ENCODE peak calls at places on chromosome 17, in six cellular contexts. One of them, this sample, is unnamed.

GRCh38 chr17:61701978-61702377 is 111.0 kb upstream of the NACA2 start:
- DNase-seq in fibroblast of lung: no peak
- DNase-seq in hepatocyte: no peak
- DNase-seq in right atrium auricular region: no peak
- DNase-seq in heart left ventricle: no peak
- DNase-seq in Peyer's patch: no peak
- DNase-seq in this sample: no peak

GRCh38 chr17:44900894-44901293 is 1.6 kb upstream of the EFTUD2 start:
- DNase-seq in fibroblast of lung: peak
- DNase-seq in hepatocyte: peak
- DNase-seq in right atrium auricular region: no peak
- DNase-seq in heart left ventricle: no peak
- DNase-seq in Peyer's patch: no peak
- DNase-seq in this sample: no peak

GRCh38 chr17:69828087-69828486 is 246.9 kb upstream of the KCNJ16 start:
- DNase-seq in fibroblast of lung: peak
- DNase-seq in hepatocyte: no peak
- DNase-seq in right atrium auricular region: no peak
- DNase-seq in heart left ventricle: peak
- DNase-seq in Peyer's patch: no peak
- DNase-seq in this sample: no peak

GRCh38 chr17:68457168-68457538 is at the start of gene WIPI1:
- DNase-seq in fibroblast of lung: no peak
- DNase-seq in hepatocyte: no peak
- DNase-seq in right atrium auricular region: no peak
- DNase-seq in heart left ventricle: no peak
- DNase-seq in Peyer's patch: no peak
- DNase-seq in this sample: peak

GRCh38 chr17:33125552-33125950 is 133.9 kb downstream of the SPACA3 start:
- DNase-seq in fibroblast of lung: no peak
- DNase-seq in hepatocyte: no peak
- DNase-seq in right atrium auricular region: no peak
- DNase-seq in heart left ventricle: no peak
- DNase-seq in Peyer's patch: no peak
- DNase-seq in this sample: no peak

GRCh38 chr17:3732171-3732570 is 8.5 kb downstream of the HASPIN start:
- DNase-seq in fibroblast of lung: peak
- DNase-seq in hepatocyte: no peak
- DNase-seq in right atrium auricular region: no peak
- DNase-seq in heart left ventricle: peak
- DNase-seq in Peyer's patch: peak
- DNase-seq in this sample: no peak

GRCh38 chr17:46120078-46120477 is 73.2 kb downstream of the KANSL1 start:
- DNase-seq in fibroblast of lung: no peak
- DNase-seq in hepatocyte: no peak
- DNase-seq in right atrium auricular region: no peak
- DNase-seq in heart left ventricle: no peak
- DNase-seq in Peyer's patch: no peak
- DNase-seq in this sample: no peak

GRCh38 chr17:16872836-16873653 is 98.9 kb downstream of the TNFRSF13B start:
- DNase-seq in fibroblast of lung: no peak
- DNase-seq in hepatocyte: peak
- DNase-seq in right atrium auricular region: no peak
- DNase-seq in heart left ventricle: no peak
- DNase-seq in Peyer's patch: no peak
- DNase-seq in this sample: no peak

GRCh38 chr17:16980813-16981731 is 9.2 kb upstream of the TNFRSF13B start:
- DNase-seq in fibroblast of lung: no peak
- DNase-seq in hepatocyte: no peak
- DNase-seq in right atrium auricular region: peak
- DNase-seq in heart left ventricle: no peak
- DNase-seq in Peyer's patch: peak
- DNase-seq in this sample: no peak

GRCh38 chr17:81681672-81682071 is 1.9 kb downstream of the ARL16 start:
- DNase-seq in fibroblast of lung: no peak
- DNase-seq in hepatocyte: no peak
- DNase-seq in right atrium auricular region: no peak
- DNase-seq in heart left ventricle: no peak
- DNase-seq in Peyer's patch: no peak
- DNase-seq in this sample: no peak

GRCh38 chr17:10631048-10631700 is 25.9 kb downstream of the MYH3 start:
- DNase-seq in fibroblast of lung: peak
- DNase-seq in hepatocyte: peak
- DNase-seq in right atrium auricular region: no peak
- DNase-seq in heart left ventricle: no peak
- DNase-seq in Peyer's patch: no peak
- DNase-seq in this sample: no peak

GRCh38 chr17:35892091-35892637 is 12.0 kb upstream of the CCL5 start:
- DNase-seq in fibroblast of lung: no peak
- DNase-seq in hepatocyte: no peak
- DNase-seq in right atrium auricular region: no peak
- DNase-seq in heart left ventricle: no peak
- DNase-seq in Peyer's patch: no peak
- DNase-seq in this sample: no peak

GRCh38 chr17:80884811-80885210 is 106.8 kb upstream of the CHMP6 start:
- DNase-seq in fibroblast of lung: no peak
- DNase-seq in hepatocyte: no peak
- DNase-seq in right atrium auricular region: no peak
- DNase-seq in heart left ventricle: peak
- DNase-seq in Peyer's patch: no peak
- DNase-seq in this sample: no peak

GRCh38 chr17:14838567-14838966 is 426.6 kb downstream of the PMP22 start:
- DNase-seq in fibroblast of lung: no peak
- DNase-seq in hepatocyte: no peak
- DNase-seq in right atrium auricular region: no peak
- DNase-seq in heart left ventricle: no peak
- DNase-seq in Peyer's patch: no peak
- DNase-seq in this sample: no peak

GRCh38 chr17:58121925-58122324 is 26.3 kb upstream of the OR4D1 start:
- DNase-seq in fibroblast of lung: peak
- DNase-seq in hepatocyte: peak
- DNase-seq in right atrium auricular region: no peak
- DNase-seq in heart left ventricle: no peak
- DNase-seq in Peyer's patch: no peak
- DNase-seq in this sample: no peak

GRCh38 chr17:31488264-31488981 is 96.9 kb downstream of the RAB11FIP4 start:
- DNase-seq in fibroblast of lung: no peak
- DNase-seq in hepatocyte: peak
- DNase-seq in right atrium auricular region: no peak
- DNase-seq in heart left ventricle: peak
- DNase-seq in Peyer's patch: peak
- DNase-seq in this sample: no peak

GRCh38 chr17:77499699-77500435 is 359.1 kb downstream of the SEC14L1 start:
- DNase-seq in fibroblast of lung: no peak
- DNase-seq in hepatocyte: peak
- DNase-seq in right atrium auricular region: no peak
- DNase-seq in heart left ventricle: peak
- DNase-seq in Peyer's patch: no peak
- DNase-seq in this sample: no peak

GRCh38 chr17:63293310-63293709 is 152.8 kb downstream of the CYB561 start:
- DNase-seq in fibroblast of lung: peak
- DNase-seq in hepatocyte: no peak
- DNase-seq in right atrium auricular region: no peak
- DNase-seq in heart left ventricle: no peak
- DNase-seq in Peyer's patch: no peak
- DNase-seq in this sample: no peak

GRCh38 chr17:4598776-4599504 is 14.6 kb downstream of the SMTNL2 start:
- DNase-seq in fibroblast of lung: peak
- DNase-seq in hepatocyte: peak
- DNase-seq in right atrium auricular region: peak
- DNase-seq in heart left ventricle: peak
- DNase-seq in Peyer's patch: no peak
- DNase-seq in this sample: peak

GRCh38 chr17:32314636-32315035 is 27.3 kb downstream of the C17orf75 start:
- DNase-seq in fibroblast of lung: no peak
- DNase-seq in hepatocyte: no peak
- DNase-seq in right atrium auricular region: no peak
- DNase-seq in heart left ventricle: no peak
- DNase-seq in Peyer's patch: no peak
- DNase-seq in this sample: no peak

GRCh38 chr17:38572665-38573365 is 32.9 kb downstream of the SRCIN1 start:
- DNase-seq in fibroblast of lung: no peak
- DNase-seq in hepatocyte: peak
- DNase-seq in right atrium auricular region: no peak
- DNase-seq in heart left ventricle: no peak
- DNase-seq in Peyer's patch: no peak
- DNase-seq in this sample: no peak

GRCh38 chr17:20253323-20253722 is 214.0 kb downstream of the LGALS9B start:
- DNase-seq in fibroblast of lung: no peak
- DNase-seq in hepatocyte: no peak
- DNase-seq in right atrium auricular region: no peak
- DNase-seq in heart left ventricle: no peak
- DNase-seq in Peyer's patch: no peak
- DNase-seq in this sample: no peak

GRCh38 chr17:13008461-13008860 is 9.4 kb downstream of the ELAC2 start:
- DNase-seq in fibroblast of lung: no peak
- DNase-seq in hepatocyte: no peak
- DNase-seq in right atrium auricular region: no peak
- DNase-seq in heart left ventricle: no peak
- DNase-seq in Peyer's patch: no peak
- DNase-seq in this sample: no peak

GRCh38 chr17:78998311-78999055 is 11.1 kb downstream of the CANT1 start:
- DNase-seq in fibroblast of lung: no peak
- DNase-seq in hepatocyte: no peak
- DNase-seq in right atrium auricular region: no peak
- DNase-seq in heart left ventricle: peak
- DNase-seq in Peyer's patch: no peak
- DNase-seq in this sample: no peak

GRCh38 chr17:76383645-76384221 is 676 bp upstream of the SPHK1 start:
- DNase-seq in fibroblast of lung: no peak
- DNase-seq in hepatocyte: peak
- DNase-seq in right atrium auricular region: no peak
- DNase-seq in heart left ventricle: peak
- DNase-seq in Peyer's patch: peak
- DNase-seq in this sample: no peak

DNA sequence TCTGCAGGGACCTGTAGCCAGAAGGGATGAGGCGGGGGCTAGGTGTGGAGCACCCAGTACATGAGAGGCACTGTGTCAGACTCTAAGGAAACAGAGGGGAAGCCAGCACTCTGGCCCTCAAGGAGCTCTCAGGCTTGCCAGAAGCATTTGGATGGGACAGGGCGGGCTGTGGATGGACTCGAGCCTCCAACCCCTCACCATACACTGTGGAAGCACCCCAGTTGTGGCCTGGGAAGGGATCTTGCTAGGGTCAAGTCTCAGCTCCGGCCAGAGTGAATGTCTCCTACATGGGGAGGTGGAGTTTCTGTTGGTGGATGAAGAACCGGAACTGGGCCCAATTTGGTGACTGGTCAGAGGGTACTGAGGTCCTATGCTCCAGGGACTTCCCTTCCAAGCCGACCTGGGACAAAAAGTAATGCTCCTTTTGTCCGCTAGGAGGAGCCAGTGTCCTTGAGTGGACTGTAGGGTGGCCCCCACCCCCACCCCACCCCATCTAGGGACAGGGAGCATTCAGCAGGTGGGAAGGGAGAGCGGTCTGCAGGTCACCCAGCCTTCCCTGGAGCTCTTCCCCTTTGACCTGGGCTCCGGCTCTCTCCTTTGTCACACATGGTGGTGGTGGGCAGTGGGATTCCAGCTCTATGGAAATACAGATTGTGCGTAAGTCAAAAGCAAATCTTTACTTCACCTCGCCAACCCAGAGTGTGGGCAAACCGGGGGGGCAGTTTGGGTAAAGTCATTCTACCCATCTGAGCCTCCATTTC is 20.3 kb upstream of the PHB1 start:
- DNase-seq in fibroblast of lung: peak
- DNase-seq in hepatocyte: peak
- DNase-seq in right atrium auricular region: no peak
- DNase-seq in heart left ventricle: no peak
- DNase-seq in Peyer's patch: peak
- DNase-seq in this sample: no peak
- TF ChIP-seq CTCF in fibroblast of lung: peak
- TF ChIP-seq CTCF in hepatocyte: peak
- TF ChIP-seq CTCF in right atrium auricular region: peak
- TF ChIP-seq CTCF in heart left ventricle: peak
- TF ChIP-seq CTCF in Peyer's patch: peak
- TF ChIP-seq CTCF in this sample: peak

GRCh38 chr17:28574536-28574935 is 2.2 kb downstream of the ALDOC start:
- DNase-seq in fibroblast of lung: no peak
- DNase-seq in hepatocyte: no peak
- DNase-seq in right atrium auricular region: no peak
- DNase-seq in heart left ventricle: peak
- DNase-seq in Peyer's patch: no peak
- DNase-seq in this sample: no peak
- TF ChIP-seq CTCF in fibroblast of lung: no peak
- TF ChIP-seq CTCF in hepatocyte: no peak
- TF ChIP-seq CTCF in right atrium auricular region: no peak
- TF ChIP-seq CTCF in heart left ventricle: no peak
- TF ChIP-seq CTCF in Peyer's patch: no peak
- TF ChIP-seq CTCF in this sample: no peak

GRCh38 chr17:43324205-43324893 is 74.4 kb upstream of the ARL4D start:
- DNase-seq in fibroblast of lung: no peak
- DNase-seq in hepatocyte: no peak
- DNase-seq in right atrium auricular region: no peak
- DNase-seq in heart left ventricle: no peak
- DNase-seq in Peyer's patch: peak
- DNase-seq in this sample: no peak
- TF ChIP-seq CTCF in fibroblast of lung: peak
- TF ChIP-seq CTCF in hepatocyte: no peak
- TF ChIP-seq CTCF in right atrium auricular region: no peak
- TF ChIP-seq CTCF in heart left ventricle: no peak
- TF ChIP-seq CTCF in Peyer's patch: no peak
- TF ChIP-seq CTCF in this sample: no peak

GRCh38 chr17:7133916-7134315 is 19.3 kb upstream of the ASGR2 start:
- DNase-seq in fibroblast of lung: no peak
- DNase-seq in hepatocyte: no peak
- DNase-seq in right atrium auricular region: no peak
- DNase-seq in heart left ventricle: no peak
- DNase-seq in Peyer's patch: no peak
- DNase-seq in this sample: no peak

GRCh38 chr17:7136266-7136877 is 21.8 kb upstream of the ASGR2 start:
- DNase-seq in fibroblast of lung: peak
- DNase-seq in hepatocyte: peak
- DNase-seq in right atrium auricular region: peak
- DNase-seq in heart left ventricle: peak
- DNase-seq in Peyer's patch: peak
- DNase-seq in this sample: no peak

GRCh38 chr17:7132511-7133094 is 18.0 kb upstream of the ASGR2 start:
- DNase-seq in fibroblast of lung: no peak
- DNase-seq in hepatocyte: peak
- DNase-seq in right atrium auricular region: no peak
- DNase-seq in heart left ventricle: no peak
- DNase-seq in Peyer's patch: peak
- DNase-seq in this sample: no peak

GRCh38 chr17:7130626-7131467 is 16.2 kb upstream of the ASGR2 start:
- DNase-seq in fibroblast of lung: no peak
- DNase-seq in hepatocyte: no peak
- DNase-seq in right atrium auricular region: no peak
- DNase-seq in heart left ventricle: no peak
- DNase-seq in Peyer's patch: no peak
- DNase-seq in this sample: no peak

DNA sequence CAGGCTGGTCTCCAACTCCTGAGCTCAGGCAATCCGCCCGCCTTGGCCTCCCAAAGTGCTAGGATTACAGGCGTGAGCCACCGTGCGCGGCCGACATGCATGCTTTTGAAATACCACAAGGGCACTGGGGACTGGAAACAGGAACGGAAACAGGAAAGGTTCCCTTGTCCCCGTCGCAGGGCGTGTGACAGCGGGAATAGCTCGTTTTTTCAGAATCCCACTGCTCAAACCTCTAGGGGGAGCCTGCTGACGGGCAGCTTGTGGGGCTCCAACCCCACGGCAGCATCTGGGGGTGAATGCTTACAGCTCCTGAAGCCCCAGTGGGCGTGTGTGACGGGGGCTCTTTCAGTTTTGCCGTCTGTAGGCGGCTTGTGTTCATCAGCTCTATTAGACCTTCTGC is 18.8 kb upstream of the ASGR2 start:
- DNase-seq in fibroblast of lung: no peak
- DNase-seq in hepatocyte: peak
- DNase-seq in right atrium auricular region: no peak
- DNase-seq in heart left ventricle: peak
- DNase-seq in Peyer's patch: peak
- DNase-seq in this sample: no peak
- TF ChIP-seq CTCF in fibroblast of lung: peak
- TF ChIP-seq CTCF in hepatocyte: no peak
- TF ChIP-seq CTCF in right atrium auricular region: no peak
- TF ChIP-seq CTCF in heart left ventricle: no peak
- TF ChIP-seq CTCF in Peyer's patch: no peak
- TF ChIP-seq CTCF in this sample: no peak